ENCODE peak calls at places on chromosome 4, in four cellular contexts. F is GM06990, C is AG09309, K is A549. R is an unnamed sample.

GRCh38 chr4:10336471-10336870 is 120.8 kb downstream of the ZNF518B start:
- DNase-seq in F (no peak), C (no peak), K (no peak), R (no peak)

GRCh38 chr4:57119054-57119651 is 9.0 kb upstream of the IGFBP7 start:
- DNase-seq in F (no peak), C (peak; percentile 90), K (no peak), R (no peak)

GRCh38 chr4:156298230-156298629 is 344.6 kb upstream of the CTSO start:
- DNase-seq in F (no peak), C (peak; percentile 80), K (no peak), R (no peak)

GRCh38 chr4:1400861-1401408 is 5.3 kb downstream of the NKX1-1 start:
- DNase-seq in F (no peak), C (no peak), K (no peak), R (peak; percentile 26)

GRCh38 chr4:178271386-178271785 is 829.1 kb upstream of the AGA start:
- DNase-seq in F (no peak), C (no peak), K (no peak), R (no peak)

GRCh38 chr4:152408514-152409327 is 127.2 kb downstream of the FBXW7 start:
- DNase-seq in F (no peak), C (peak; percentile 10), K (peak; percentile 5), R (peak; percentile 20)

GRCh38 chr4:121668368-121669162 is 28.2 kb downstream of the ANXA5 start:
- DNase-seq in F (no peak), C (peak; percentile 96), K (no peak), R (no peak)

GRCh38 chr4:150402968-150403367 is 179.0 kb upstream of the MAB21L2 start:
- DNase-seq in F (no peak), C (no peak), K (no peak), R (peak; percentile 12)

GRCh38 chr4:107757860-107758476 is 37.9 kb upstream of the PAPSS1 start:
- DNase-seq in F (no peak), C (no peak), K (peak; percentile 11), R (peak; percentile 22)
- TF ChIP-seq CTCF in F (peak; percentile 29), C (peak; percentile 30), K (peak; percentile 52), R (no peak)

GRCh38 chr4:48067536-48067935 is 51.0 kb downstream of the NIPAL1 start:
- DNase-seq in F (no peak), C (no peak), K (no peak), R (no peak)

GRCh38 chr4:48064349-48064748 is 47.8 kb downstream of the NIPAL1 start:
- DNase-seq in F (no peak), C (no peak), K (no peak), R (no peak)

GRCh38 chr4:48069026-48069425 is 52.5 kb downstream of the NIPAL1 start:
- DNase-seq in F (no peak), C (no peak), K (no peak), R (no peak)

GRCh38 chr4:48068182-48068581 is 51.6 kb downstream of the NIPAL1 start:
- DNase-seq in F (no peak), C (no peak), K (no peak), R (no peak)

GRCh38 chr4:48065587-48066052 is 49.0 kb downstream of the NIPAL1 start:
- DNase-seq in F (peak; percentile 69), C (no peak), K (no peak), R (peak; percentile 32)
- TF ChIP-seq CTCF in F (peak; percentile 32), C (no peak), K (no peak), R (no peak)

DNA sequence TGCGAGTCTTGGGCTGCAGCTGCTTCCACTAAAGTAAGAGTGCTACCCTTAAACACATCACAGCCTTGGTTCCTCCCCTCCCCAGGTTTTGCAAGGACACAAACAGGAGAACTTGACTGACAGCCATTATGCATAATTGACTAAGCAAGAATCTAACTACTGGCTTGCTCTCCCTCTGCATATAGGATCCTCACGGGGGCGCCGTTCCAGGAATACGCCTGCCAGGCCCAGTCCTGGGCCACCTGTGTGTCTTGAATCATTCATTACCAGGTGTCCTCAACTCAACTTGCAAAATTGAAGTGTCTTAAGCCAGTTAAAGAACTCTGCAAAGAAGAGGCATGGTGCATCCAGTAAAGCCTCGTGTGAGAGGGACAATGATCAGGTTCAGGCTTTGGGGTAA is 273.3 kb upstream of the HS3ST1 start:
- DNase-seq in F (no peak), C (no peak), K (no peak), R (no peak)
- TF ChIP-seq CTCF in F (no peak), C (no peak), K (no peak), R (no peak)

GRCh38 chr4:95693594-95693993 is 144.8 kb upstream of the UNC5C start:
- DNase-seq in F (no peak), C (no peak), K (no peak), R (no peak)
- TF ChIP-seq CTCF in F (no peak), C (no peak), K (no peak), R (no peak)

GRCh38 chr4:180840142-180840541 is 1403.1 kb upstream of the TENM3 start:
- DNase-seq in F (no peak), C (no peak), K (no peak), R (no peak)
- TF ChIP-seq CTCF in F (no peak), C (no peak), K (no peak), R (no peak)

GRCh38 chr4:164529486-164529885 is 224.4 kb upstream of the SMIM31 start:
- DNase-seq in F (no peak), C (no peak), K (no peak), R (no peak)

GRCh38 chr4:164531336-164531735 is 222.6 kb upstream of the SMIM31 start:
- DNase-seq in F (no peak), C (no peak), K (no peak), R (no peak)

GRCh38 chr4:164526916-164527315 is 227.0 kb upstream of the SMIM31 start:
- DNase-seq in F (no peak), C (no peak), K (no peak), R (no peak)

GRCh38 chr4:164529058-164529457 is 224.9 kb upstream of the SMIM31 start:
- DNase-seq in F (no peak), C (no peak), K (no peak), R (no peak)
- TF ChIP-seq CTCF in F (no peak), C (no peak), K (no peak), R (no peak)

GRCh38 chr4:32775049-32775448 is 2054.9 kb downstream of the PCDH7 start:
- DNase-seq in F (no peak), C (no peak), K (no peak), R (no peak)
- TF ChIP-seq CTCF in F (no peak), C (no peak), K (peak; percentile 6), R (no peak)

DNA sequence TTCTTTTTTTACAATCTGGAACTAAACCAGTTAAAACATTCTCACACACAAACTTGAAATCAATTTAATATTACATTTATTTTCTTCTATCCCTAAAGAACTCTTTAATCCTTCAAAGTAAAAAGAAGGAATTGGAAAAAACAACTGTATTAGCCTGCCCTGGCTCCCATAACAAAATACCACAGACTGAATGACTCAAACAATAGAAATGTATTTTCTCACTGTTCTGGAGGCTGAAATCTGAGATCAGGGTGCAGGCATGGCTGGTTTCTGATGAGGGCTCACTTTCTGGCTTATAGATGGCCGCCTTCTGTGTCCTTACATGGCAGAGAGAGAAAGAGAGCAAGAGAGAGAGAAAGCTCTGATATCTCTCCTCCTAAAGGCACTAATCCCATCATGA is 149.4 kb downstream of the PDGFRA start:
- DNase-seq in F (no peak), C (no peak), K (no peak), R (no peak)
- TF ChIP-seq CTCF in F (no peak), C (no peak), K (no peak), R (no peak)

GRCh38 chr4:143199503-143199902 is 14.8 kb downstream of the USP38 start:
- DNase-seq in F (no peak), C (no peak), K (no peak), R (no peak)

GRCh38 chr4:143207555-143207954 is 22.8 kb downstream of the USP38 start:
- DNase-seq in F (no peak), C (no peak), K (no peak), R (no peak)

GRCh38 chr4:143203577-143203976 is 18.9 kb downstream of the USP38 start:
- DNase-seq in F (no peak), C (no peak), K (no peak), R (no peak)

DNA sequence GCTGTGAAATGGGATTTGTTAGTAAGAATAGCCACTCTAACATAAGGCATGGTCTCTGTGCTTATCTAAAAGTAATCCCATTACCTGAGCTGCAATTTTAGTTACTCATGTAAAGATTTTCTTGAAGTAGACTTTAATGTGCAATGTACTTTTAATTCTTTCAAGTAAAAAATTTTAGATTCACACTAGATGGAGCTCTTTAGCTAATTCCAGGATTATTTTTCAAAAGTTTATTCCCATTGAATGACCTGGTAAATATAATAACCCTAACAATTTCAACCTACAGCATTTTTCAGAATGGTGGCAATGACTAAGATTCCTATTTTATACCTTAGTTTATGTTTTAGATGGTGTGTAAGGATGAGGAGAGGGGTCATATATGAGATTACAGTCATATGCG is 18.1 kb downstream of the USP38 start:
- DNase-seq in F (no peak), C (no peak), K (no peak), R (no peak)
- TF ChIP-seq CTCF in F (no peak), C (peak; percentile 18), K (peak; percentile 34), R (no peak)